ENCODE peak calls at places on chromosomes 1 and 21, in eight cellular contexts. V is right cardiac atrium, X is keratinocyte, O is coronary artery, Q is RWPE1, D is WERI-Rb-1, C is spleen, W is neural progenitor cell. J is an unnamed sample.

GRCh38 chr1:107532318-107532717 is 391.5 kb downstream of the NTNG1 start:
- DNase-seq in V (no peak), X (no peak), O (no peak), Q (peak), D (peak), C (no peak), W (no peak), J (no peak)

GRCh38 chr21:26448751-26449150 is 124.3 kb downstream of the CYYR1 start:
- DNase-seq in V (peak), X (no peak), O (no peak), Q (peak), D (no peak), C (no peak), W (no peak), J (no peak)

GRCh38 chr1:167697667-167698141 is 24.1 kb upstream of the MPZL1 start:
- DNase-seq in V (peak), X (no peak), O (no peak), Q (no peak), D (no peak), C (no peak), W (no peak), J (no peak)

GRCh38 chr1:47449702-47450552 is 12.1 kb downstream of the FOXD2 start:
- DNase-seq in V (peak), X (no peak), O (no peak), Q (peak), D (peak), C (no peak), W (peak), J (no peak)

GRCh38 chr1:44664730-44665370 is 9.4 kb downstream of the TMEM53 start:
- DNase-seq in V (no peak), X (no peak), O (no peak), Q (no peak), D (no peak), C (peak), W (no peak), J (no peak)

GRCh38 chr1:91846007-91846620 is 39.8 kb downstream of the TGFBR3 start:
- DNase-seq in V (peak), X (no peak), O (no peak), Q (peak), D (no peak), C (no peak), W (peak), J (no peak)

GRCh38 chr1:5915587-5916571 is 76.3 kb downstream of the NPHP4 start:
- DNase-seq in V (no peak), X (no peak), O (peak), Q (peak), D (no peak), C (no peak), W (peak), J (no peak)

GRCh38 chr1:23111600-23112535 is 56.8 kb downstream of the LUZP1 start:
- DNase-seq in V (no peak), X (no peak), O (no peak), Q (no peak), D (no peak), C (no peak), W (no peak), J (no peak)

GRCh38 chr1:25525360-25525688 is 18.1 kb upstream of the LDLRAP1 start:
- DNase-seq in V (no peak), X (no peak), O (no peak), Q (no peak), D (no peak), C (peak), W (no peak), J (no peak)

GRCh38 chr1:116330342-116330652 is 42.7 kb upstream of the ATP1A1 start:
- DNase-seq in V (no peak), X (no peak), O (no peak), Q (no peak), D (no peak), C (no peak), W (no peak), J (no peak)

GRCh38 chr1:236774926-236775325 is 20.2 kb upstream of the MTR start:
- DNase-seq in V (no peak), X (no peak), O (no peak), Q (no peak), D (peak), C (no peak), W (peak), J (no peak)

GRCh38 chr1:19772053-19772452 is 27.7 kb downstream of the TMCO4 start:
- DNase-seq in V (no peak), X (no peak), O (no peak), Q (no peak), D (peak), C (no peak), W (no peak), J (no peak)

GRCh38 chr1:11980676-11980972 is 380 bp downstream of the MFN2 start:
- DNase-seq in V (no peak), X (no peak), O (no peak), Q (no peak), D (no peak), C (no peak), W (no peak), J (no peak)

GRCh38 chr1:11977625-11978024 is 2.6 kb upstream of the MFN2 start:
- DNase-seq in V (no peak), X (no peak), O (no peak), Q (no peak), D (no peak), C (no peak), W (no peak), J (no peak)

GRCh38 chr1:11979818-11980675 is at the start of gene MFN2:
- DNase-seq in V (peak), X (peak), O (peak), Q (peak), D (peak), C (peak), W (peak), J (peak)

GRCh38 chr1:11978290-11978689 is 2.0 kb upstream of the MFN2 start:
- DNase-seq in V (no peak), X (no peak), O (no peak), Q (no peak), D (no peak), C (no peak), W (no peak), J (no peak)

DNA sequence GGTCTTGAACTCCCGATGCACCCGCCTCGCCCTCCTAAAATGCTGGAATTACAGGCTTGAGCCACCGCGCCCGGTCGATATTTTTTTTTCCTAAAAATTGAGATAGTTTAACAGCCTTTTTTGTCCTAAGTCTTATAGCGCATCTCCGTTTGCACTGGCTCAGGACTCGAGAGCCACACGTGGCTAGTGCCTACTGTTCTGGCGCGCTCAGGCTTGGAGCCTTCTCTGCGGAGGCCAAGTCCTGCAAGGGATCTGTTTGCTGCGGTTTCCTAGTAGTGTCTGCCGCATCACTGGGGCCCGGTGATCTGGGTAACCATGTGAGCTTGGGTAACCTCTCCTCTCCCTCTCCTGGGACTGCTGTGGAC is 809 bp upstream of the MFN2 start:
- DNase-seq in V (no peak), X (no peak), O (no peak), Q (no peak), D (no peak), C (peak), W (peak), J (no peak)
- H3K27ac ChIP-seq in V (peak), X (peak), O (peak), Q (peak), D (peak), C (peak), W (no peak), J (peak)

GRCh38 chr1:58572691-58573090 is 4.4 kb downstream of the TACSTD2 start:
- DNase-seq in V (no peak), X (no peak), O (no peak), Q (peak), D (no peak), C (no peak), W (no peak), J (peak)
- H3K27ac ChIP-seq in V (no peak), X (peak), O (no peak), Q (peak), D (no peak), C (no peak), W (no peak), J (peak)

GRCh38 chr1:179813626-179814351 is 63.8 kb downstream of the TOR1AIP2 start:
- DNase-seq in V (no peak), X (no peak), O (no peak), Q (no peak), D (no peak), C (peak), W (no peak), J (no peak)

GRCh38 chr1:179815642-179816041 is 62.0 kb downstream of the TOR1AIP2 start:
- DNase-seq in V (no peak), X (no peak), O (no peak), Q (no peak), D (no peak), C (peak), W (no peak), J (no peak)

GRCh38 chr1:179816196-179816960 is 61.2 kb downstream of the TOR1AIP2 start:
- DNase-seq in V (peak), X (no peak), O (no peak), Q (no peak), D (no peak), C (peak), W (no peak), J (no peak)

GRCh38 chr1:179812501-179813292 is 64.9 kb downstream of the TOR1AIP2 start:
- DNase-seq in V (peak), X (no peak), O (no peak), Q (no peak), D (no peak), C (peak), W (no peak), J (no peak)

DNA sequence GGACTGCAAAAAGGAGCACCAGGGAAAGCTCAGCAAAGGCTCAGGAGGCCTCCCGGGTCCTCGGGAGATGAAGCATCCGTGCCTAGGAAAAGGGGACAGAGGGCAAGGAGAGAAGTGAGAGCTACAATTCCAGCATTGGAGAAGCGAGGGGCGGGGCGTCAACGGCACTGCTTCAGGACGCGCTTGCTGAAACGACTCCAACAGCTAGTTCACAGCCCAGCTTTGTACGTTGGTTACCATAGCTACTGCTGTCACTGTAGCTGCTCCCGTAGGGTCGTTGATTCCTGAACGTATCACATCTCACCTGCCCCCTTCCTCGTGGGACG is 63.1 kb downstream of the TOR1AIP2 start:
- DNase-seq in V (peak), X (no peak), O (no peak), Q (no peak), D (no peak), C (peak), W (no peak), J (no peak)
- H3K27ac ChIP-seq in V (no peak), X (no peak), O (no peak), Q (no peak), D (no peak), C (peak), W (no peak), J (no peak)

GRCh38 chr1:18484276-18484675 is 3.5 kb downstream of the KLHDC7A start:
- DNase-seq in V (no peak), X (no peak), O (no peak), Q (no peak), D (no peak), C (no peak), W (no peak), J (no peak)

GRCh38 chr1:18480315-18481189 is at the start of gene KLHDC7A:
- DNase-seq in V (no peak), X (no peak), O (no peak), Q (peak), D (peak), C (peak), W (peak), J (no peak)

GRCh38 chr1:18481190-18481920 is 625 bp downstream of the KLHDC7A start:
- DNase-seq in V (no peak), X (no peak), O (no peak), Q (no peak), D (peak), C (peak), W (no peak), J (no peak)

GRCh38 chr1:18482721-18483425 is 2.1 kb downstream of the KLHDC7A start:
- DNase-seq in V (no peak), X (no peak), O (no peak), Q (no peak), D (no peak), C (peak), W (no peak), J (no peak)

GRCh38 chr1:18481921-18482701 is 1.4 kb downstream of the KLHDC7A start:
- DNase-seq in V (no peak), X (no peak), O (no peak), Q (no peak), D (no peak), C (peak), W (no peak), J (no peak)
- H3K27ac ChIP-seq in V (no peak), X (no peak), O (no peak), Q (no peak), D (no peak), C (no peak), W (no peak), J (no peak)

GRCh38 chr1:160520999-160521398 is 2.1 kb downstream of the SLAMF6 start:
- DNase-seq in V (no peak), X (no peak), O (no peak), Q (no peak), D (no peak), C (no peak), W (no peak), J (no peak)
- H3K27ac ChIP-seq in V (no peak), X (no peak), O (no peak), Q (no peak), D (no peak), C (peak), W (no peak), J (no peak)

GRCh38 chr1:201905234-201905890 is 16.7 kb downstream of the SHISA4 start:
- DNase-seq in V (no peak), X (no peak), O (no peak), Q (no peak), D (no peak), C (no peak), W (no peak), J (no peak)

GRCh38 chr1:201906336-201906735 is 17.6 kb downstream of the SHISA4 start:
- DNase-seq in V (no peak), X (no peak), O (no peak), Q (no peak), D (peak), C (no peak), W (no peak), J (no peak)

GRCh38 chr1:201904579-201904978 is 15.9 kb downstream of the SHISA4 start:
- DNase-seq in V (peak), X (no peak), O (no peak), Q (peak), D (peak), C (no peak), W (peak), J (no peak)

GRCh38 chr1:201911827-201912571 is 23.3 kb downstream of the SHISA4 start:
- DNase-seq in V (no peak), X (no peak), O (no peak), Q (no peak), D (no peak), C (no peak), W (peak), J (no peak)

DNA sequence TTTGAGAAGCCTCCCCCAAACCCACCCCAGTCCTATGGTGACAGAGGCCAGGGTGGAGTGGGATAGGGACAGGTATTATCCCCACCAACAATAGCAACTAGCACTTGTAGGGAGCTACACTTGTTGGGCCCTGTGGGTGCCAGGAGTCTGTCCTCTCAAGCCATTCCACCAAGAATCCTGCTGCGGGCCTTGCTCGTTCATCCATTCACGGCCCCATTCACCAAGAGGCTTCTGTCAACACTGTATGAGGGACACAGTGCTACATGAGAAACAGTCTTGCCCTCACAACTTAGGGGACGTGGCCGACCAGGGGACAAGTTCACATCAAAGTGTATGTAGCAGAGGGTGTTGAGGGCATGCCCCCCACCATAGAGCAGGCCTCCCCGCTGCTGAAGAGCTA is 18.9 kb downstream of the SHISA4 start:
- DNase-seq in V (no peak), X (no peak), O (no peak), Q (no peak), D (no peak), C (peak), W (no peak), J (no peak)
- H3K27ac ChIP-seq in V (no peak), X (no peak), O (peak), Q (no peak), D (no peak), C (peak), W (no peak), J (no peak)

GRCh38 chr1:42933060-42933586 is 25.5 kb downstream of the SLC2A1 start:
- DNase-seq in V (no peak), X (no peak), O (no peak), Q (no peak), D (no peak), C (no peak), W (no peak), J (no peak)
- H3K27ac ChIP-seq in V (no peak), X (peak), O (no peak), Q (peak), D (no peak), C (peak), W (peak), J (peak)

DNA sequence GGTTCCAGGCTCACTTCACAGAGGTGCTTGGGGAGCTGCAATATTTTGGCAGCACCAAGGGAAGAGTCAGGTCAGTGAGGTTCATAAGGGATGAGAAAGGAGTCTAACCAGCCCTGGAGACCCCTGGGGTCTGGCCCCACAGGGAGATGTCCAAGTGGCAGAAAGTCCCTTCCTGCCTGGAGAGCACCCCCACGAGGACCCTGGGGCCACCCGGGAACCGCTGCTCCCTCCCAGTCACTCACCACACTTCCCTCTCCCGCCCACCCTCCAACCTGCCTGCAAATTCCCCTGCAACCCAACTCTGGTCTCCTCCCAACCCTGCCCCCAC is 6.5 kb upstream of the ITGB2 start:
- DNase-seq in V (no peak), X (no peak), O (no peak), Q (no peak), D (no peak), C (no peak), W (no peak), J (no peak)
- H3K27ac ChIP-seq in V (no peak), X (no peak), O (no peak), Q (peak), D (no peak), C (peak), W (no peak), J (peak)

DNA sequence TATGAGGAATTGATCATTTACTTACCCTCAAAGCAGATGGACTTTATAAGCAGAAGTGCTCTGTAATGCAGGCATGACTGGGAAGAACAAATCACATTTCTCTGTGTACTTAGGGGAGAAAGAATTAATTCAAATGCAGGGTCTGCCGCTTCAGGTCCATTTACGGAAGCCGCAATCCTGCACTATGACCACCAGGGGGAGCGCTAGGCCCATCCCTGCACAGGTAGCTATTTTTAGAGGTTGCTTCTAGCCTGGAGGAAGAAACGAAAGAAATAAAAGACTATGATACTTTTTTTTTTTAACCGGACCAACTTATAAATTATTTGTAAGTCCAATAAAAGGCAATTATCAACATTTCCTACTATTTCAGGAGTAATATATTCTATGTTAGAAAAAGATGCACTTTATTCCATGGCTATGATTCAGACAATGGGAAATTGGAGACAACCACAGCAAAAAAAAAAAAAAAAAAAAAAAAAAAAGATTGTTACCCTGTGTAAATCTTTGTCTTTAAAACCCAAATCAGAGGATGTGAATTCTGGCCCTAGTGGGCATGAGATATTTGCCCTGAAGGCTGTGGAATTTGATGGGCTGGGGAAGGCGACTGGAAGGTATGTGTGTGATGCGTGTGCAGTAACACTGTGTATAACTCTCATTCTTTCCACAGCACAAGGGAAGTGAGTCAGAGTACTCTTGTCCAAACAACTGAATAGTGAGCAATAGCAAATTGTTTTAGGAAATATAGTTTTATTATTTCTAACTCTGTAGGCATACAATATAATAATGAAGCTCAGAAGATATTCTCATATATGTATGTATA is 12.9 kb upstream of the FYB2 start:
- DNase-seq in V (peak), X (peak), O (no peak), Q (peak), D (peak), C (peak), W (peak), J (peak)
- H3K27ac ChIP-seq in V (no peak), X (peak), O (no peak), Q (no peak), D (no peak), C (no peak), W (no peak), J (peak)

DNA sequence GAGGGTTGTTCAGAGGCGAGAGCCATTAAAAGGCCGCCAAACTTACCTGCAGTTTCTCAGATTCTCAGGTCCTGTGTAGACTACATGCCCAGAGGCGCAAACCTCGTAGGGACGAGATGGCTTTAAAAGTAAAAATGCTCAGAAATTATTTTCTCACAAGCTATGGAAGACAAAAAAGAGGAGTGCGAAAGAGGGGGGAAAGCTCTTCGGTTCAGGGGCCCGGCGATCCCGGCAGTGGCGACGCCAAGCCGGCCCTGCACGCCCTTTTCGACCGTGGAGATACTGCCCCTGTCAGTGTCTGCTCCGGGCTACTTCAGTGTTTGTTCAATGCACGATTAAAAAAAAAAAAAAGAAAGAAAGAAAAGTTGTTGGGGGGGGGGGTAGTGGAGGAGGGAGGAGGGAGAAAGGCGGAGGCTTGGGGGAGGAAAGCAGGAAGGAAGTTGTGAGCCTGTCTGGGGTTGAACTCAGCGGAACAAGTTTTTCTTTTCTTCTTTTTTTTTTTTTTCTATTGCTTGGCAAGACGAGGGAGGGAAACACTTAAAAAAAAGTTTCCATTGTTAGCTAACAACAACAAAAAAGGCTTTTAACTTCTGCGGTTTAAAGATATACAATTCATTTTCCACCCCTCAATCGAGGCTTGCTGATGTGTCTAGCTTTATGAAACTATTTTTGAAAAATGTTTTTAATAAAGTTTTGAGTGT is at the start of gene ITPKB:
- DNase-seq in V (peak), X (no peak), O (no peak), Q (peak), D (no peak), C (peak), W (peak), J (no peak)
- H3K27ac ChIP-seq in V (peak), X (peak), O (peak), Q (peak), D (no peak), C (peak), W (no peak), J (peak)

J was measured in epithelial cell of prostate.